ENCODE peak calls at places on chromosomes 1 and 21, in eight cellular contexts. C is Ammon's horn; A is NCI-H510A; T is hepatocyte; B is heart left ventricle; R is activated CD4-positive, alpha-beta T cell treated with anti-CD3 and anti-CD28 coated beads, Interleukin-2, amount 10 ng/mL, durations not matched to agents 24 days and 14 days; H is iris pigment epithelial cell; E is C1 segment of cervical spinal cord. N is an unnamed sample.

GRCh38 chr1:46370214-46370633 is 23.9 kb upstream of the FAAH start:
- DNase-seq in C (no peak), E (no peak), T (no peak), A (no peak), R (no peak), B (no peak), H (peak; percentile 22), N (no peak)

GRCh38 chr1:172360511-172360910 is 60.0 kb upstream of the C1orf105 start:
- DNase-seq in C (no peak), A (no peak), B (no peak), H (no peak), R (peak; percentile 43), E (no peak), T (no peak), N (no peak)

GRCh38 chr1:172449012-172449584 is 5.2 kb upstream of the PIGC start:
- DNase-seq in B (no peak), E (no peak), H (peak; percentile 41), T (peak; percentile 76), A (no peak), C (no peak), R (peak; percentile 57), N (no peak)

GRCh38 chr1:234515411-234515810 is 36.4 kb upstream of the TARBP1 start:
- DNase-seq in B (no peak), E (no peak), C (no peak), T (peak; percentile 44), H (no peak), R (no peak), A (no peak), N (no peak)

GRCh38 chr1:30765610-30766434 is 8.2 kb upstream of the LAPTM5 start:
- DNase-seq in A (no peak), H (no peak), R (peak; percentile 71), B (no peak), C (no peak), T (no peak), E (no peak), N (no peak)

GRCh38 chr1:178388398-178389161 is 108.2 kb downstream of the CLEC20A start:
- DNase-seq in A (no peak), C (peak; percentile 34), E (no peak), T (no peak), R (no peak), H (peak; percentile 57), B (no peak), N (no peak)

GRCh38 chr21:24260751-24261150 is 1346.5 kb downstream of the MRPL39 start:
- DNase-seq in B (no peak), T (no peak), E (no peak), A (no peak), H (no peak), C (no peak), R (no peak), N (no peak)

GRCh38 chr1:216410026-216410425 is 13.2 kb downstream of the USH2A start:
- DNase-seq in H (no peak), B (no peak), E (no peak), C (no peak), T (no peak), R (no peak), A (no peak), N (no peak)

GRCh38 chr1:61851849-61852692 is 109.8 kb downstream of the PATJ start:
- DNase-seq in H (peak; percentile 73), E (no peak), A (peak; percentile 10), T (peak; percentile 83), B (no peak), R (peak; percentile 75), C (peak; percentile 78), N (peak; percentile 45)

GRCh38 chr1:18440385-18441226 is 40.1 kb upstream of the KLHDC7A start:
- DNase-seq in A (no peak), H (no peak), E (no peak), B (no peak), C (no peak), R (no peak), T (no peak), N (no peak)

GRCh38 chr1:3998086-3998485 is 98.0 kb upstream of the C1orf174 start:
- DNase-seq in E (no peak), T (no peak), H (no peak), A (no peak), R (no peak), B (no peak), C (no peak), N (no peak)

GRCh38 chr21:29436143-29436542 is 137.4 kb downstream of the BACH1 start:
- DNase-seq in A (no peak), H (no peak), C (no peak), T (no peak), E (no peak), R (peak; percentile 80), B (no peak), N (no peak)

GRCh38 chr1:175978476-175978875 is 228.6 kb downstream of the COP1 start:
- DNase-seq in T (no peak), R (no peak), B (no peak), A (no peak), C (no peak), E (no peak), H (peak; percentile 55), N (no peak)